ENCODE peak calls at places on chromosomes 6 and 20, in ten cellular contexts. Z is breast epithelium, I is H1, F is right lobe of liver, A is adrenal gland, E is IMR-90, B is tibial nerve, N is A549, T is uterus, O is ovary. J is an unnamed sample.

GRCh38 chr6:37630281-37630799 is 67.3 kb downstream of the MDGA1 start:
- DNase-seq in F (no peak), I (no peak), N (peak; percentile 87), A (peak; percentile 95), B (no peak), O (no peak), T (no peak), Z (no peak), E (peak; percentile 100), J (no peak)

GRCh38 chr20:35952480-35953410 is 1.6 kb downstream of the SCAND1 start:
- DNase-seq in Z (no peak), B (no peak), F (no peak), I (no peak), T (no peak), A (no peak), O (no peak), N (peak; percentile 35), E (peak; percentile 66), J (peak; percentile 11)

GRCh38 chr6:139623382-139623781 is 248.9 kb upstream of the CITED2 start:
- DNase-seq in I (no peak), F (no peak), O (no peak), T (no peak), B (no peak), E (no peak), N (no peak), Z (no peak), A (no peak), J (no peak)

GRCh38 chr6:87742106-87742505 is 40.1 kb upstream of the AKIRIN2 start:
- DNase-seq in E (no peak), Z (no peak), F (no peak), O (no peak), T (no peak), A (peak; percentile 26), B (no peak), N (no peak), I (no peak), J (no peak)

GRCh38 chr6:14354919-14355572 is 237.5 kb downstream of the CD83 start:
- DNase-seq in Z (no peak), A (peak; percentile 38), T (peak; percentile 46), I (no peak), E (peak; percentile 88), B (peak; percentile 20), N (peak; percentile 21), F (no peak), O (peak; percentile 57), J (peak; percentile 21)

GRCh38 chr20:54189630-54190029 is 15.8 kb upstream of the CYP24A1 start:
- DNase-seq in A (no peak), I (no peak), E (no peak), Z (no peak), O (no peak), F (no peak), T (no peak), B (no peak), N (no peak), J (no peak)

GRCh38 chr6:120405947-120406346 is 928.3 kb downstream of the TBC1D32 start:
- DNase-seq in O (no peak), B (no peak), N (peak; percentile 0), E (no peak), I (peak; percentile 15), Z (no peak), T (no peak), A (no peak), F (no peak), J (no peak)

GRCh38 chr6:11727995-11728961 is 50.3 kb downstream of the ADTRP start:
- DNase-seq in A (no peak), O (no peak), Z (no peak), F (no peak), T (no peak), B (no peak), N (no peak), E (no peak), I (no peak), J (no peak)

DNA sequence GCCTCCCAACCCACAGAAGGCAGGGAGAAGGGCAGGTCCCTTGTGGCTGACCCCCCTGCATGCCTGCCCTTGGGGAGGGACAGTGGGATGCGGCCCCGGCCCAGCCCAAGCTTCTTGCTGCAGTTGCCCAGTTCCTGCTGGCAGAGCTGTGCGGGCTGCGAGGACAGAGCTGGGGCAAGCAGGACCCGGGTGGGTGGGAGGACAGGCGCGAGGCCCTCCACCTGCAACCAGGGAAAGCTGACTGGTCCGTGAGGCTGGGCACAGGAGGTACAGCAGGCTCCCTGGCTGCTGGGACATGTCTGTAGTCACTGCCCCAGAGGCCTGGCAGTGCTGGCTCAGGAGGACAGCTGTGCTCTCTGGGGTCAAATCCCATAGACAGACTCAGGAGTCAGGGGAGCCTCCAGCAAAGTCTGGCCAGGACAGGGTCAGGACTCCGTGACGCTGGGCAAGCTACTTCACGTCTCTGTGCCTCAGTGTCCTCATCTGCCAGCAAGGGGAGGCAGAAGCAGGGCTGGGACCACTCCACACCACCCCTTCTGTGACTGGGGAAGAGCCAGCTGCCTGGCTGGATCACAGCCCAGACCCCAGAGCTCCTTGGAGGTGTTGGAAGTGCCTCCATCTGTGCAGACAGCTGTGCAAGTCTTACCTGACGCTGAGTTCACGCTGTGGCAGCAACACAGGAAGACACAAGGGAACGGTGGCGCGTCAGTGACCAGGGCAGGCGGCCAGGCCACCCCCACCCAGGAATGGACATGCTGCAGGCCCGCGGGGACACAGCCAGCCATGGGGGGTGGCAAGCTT is 13.0 kb downstream of the UCKL1 start:
- DNase-seq in T (no peak), Z (no peak), I (no peak), E (no peak), F (peak; percentile 56), A (peak; percentile 17), O (no peak), N (no peak), B (no peak), J (no peak)
- H3K27ac ChIP-seq in T (peak overlapping the region; percentile 45), Z (peak overlapping the region; percentile 81), I (no peak overlapping the region), E (no peak overlapping the region), F (no peak overlapping the region), A (no peak overlapping the region), O (no peak overlapping the region), N (no peak overlapping the region), B (no peak overlapping the region), J (peak overlapping the region; percentile 61)

DNA sequence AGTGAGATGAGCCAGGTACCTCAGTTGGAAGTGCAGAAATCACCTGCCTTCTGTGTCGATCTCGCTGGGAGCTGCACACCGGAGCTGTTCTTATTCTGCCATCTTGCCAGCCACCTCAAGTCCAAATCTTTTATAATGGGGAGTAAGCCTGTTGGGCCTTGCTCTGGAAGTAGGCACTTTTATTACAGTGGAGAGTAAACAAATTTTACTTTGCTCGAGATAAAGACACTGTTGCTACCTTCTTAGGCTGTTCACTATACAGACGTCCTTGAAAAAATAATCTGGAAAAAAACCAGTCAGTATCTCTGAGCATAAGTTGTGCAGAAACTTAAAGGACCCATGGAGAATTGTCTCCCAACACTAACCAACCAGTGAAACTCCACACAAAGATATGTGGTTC is 34.1 kb upstream of the COL9A1 start:
- DNase-seq in A (no peak), Z (no peak), B (no peak), T (no peak), F (no peak), O (no peak), E (no peak), I (no peak), N (no peak), J (no peak)
- TF ChIP-seq POLR2A in A (no peak), Z (no peak), B (no peak), T (no peak), F (no peak), O (no peak), E (no peak), I (no peak), N (no peak), J (no peak)

DNA sequence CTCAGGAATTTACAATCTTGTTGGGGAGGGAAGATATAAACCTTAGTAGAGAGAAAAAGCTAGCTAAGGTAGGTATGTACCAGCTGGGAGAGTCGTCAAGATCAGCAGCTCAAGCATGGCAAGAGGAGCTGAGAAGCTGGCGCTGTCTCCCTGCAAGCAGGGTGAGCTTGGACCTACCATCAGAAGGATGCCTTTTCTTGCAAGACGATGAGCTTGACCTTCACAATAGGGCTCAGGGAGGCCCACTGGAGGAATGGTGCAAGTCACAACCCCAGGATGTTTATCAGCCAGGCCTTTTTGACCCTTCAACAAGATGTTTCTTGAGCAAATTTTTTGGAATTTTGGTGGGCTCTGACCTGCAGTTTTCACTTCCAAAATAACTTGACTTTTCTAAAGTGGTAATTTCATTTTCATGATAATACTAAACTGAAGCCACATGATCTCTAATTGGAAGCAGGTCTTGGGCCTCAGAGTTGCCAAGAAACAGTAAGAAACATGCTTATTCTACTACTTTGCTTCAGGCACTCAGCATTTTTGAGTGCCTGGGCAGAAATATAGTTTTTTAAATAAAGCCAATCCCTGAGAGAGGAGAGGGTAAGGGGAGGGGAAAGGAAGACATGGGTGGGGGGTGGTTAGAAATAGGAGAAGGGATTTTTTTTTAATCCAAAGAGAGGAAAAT is 258.1 kb downstream of the CLIC5 start:
- DNase-seq in O (no peak), Z (no peak), N (no peak), A (no peak), I (no peak), B (no peak), F (no peak), T (no peak), E (no peak), J (no peak)
- H3K4me3 ChIP-seq in O (no peak overlapping the region), Z (no peak overlapping the region), N (no peak overlapping the region), A (no peak overlapping the region), I (no peak overlapping the region), B (no peak overlapping the region), F (no peak overlapping the region), T (no peak overlapping the region), E (no peak overlapping the region), J (no peak overlapping the region)

GRCh38 chr20:47391276-47392010 is 34.9 kb upstream of the ZMYND8 start:
- DNase-seq in F (no peak), I (no peak), T (no peak), Z (no peak), O (no peak), N (no peak), B (no peak), E (no peak), A (no peak), J (no peak)
- H3K27ac ChIP-seq in F (no peak overlapping the region), I (no peak overlapping the region), T (no peak overlapping the region), Z (no peak overlapping the region), O (no peak overlapping the region), N (peak overlapping the region; percentile 92), B (no peak overlapping the region), E (peak overlapping the region; percentile 77), A (no peak overlapping the region), J (no peak overlapping the region)

DNA sequence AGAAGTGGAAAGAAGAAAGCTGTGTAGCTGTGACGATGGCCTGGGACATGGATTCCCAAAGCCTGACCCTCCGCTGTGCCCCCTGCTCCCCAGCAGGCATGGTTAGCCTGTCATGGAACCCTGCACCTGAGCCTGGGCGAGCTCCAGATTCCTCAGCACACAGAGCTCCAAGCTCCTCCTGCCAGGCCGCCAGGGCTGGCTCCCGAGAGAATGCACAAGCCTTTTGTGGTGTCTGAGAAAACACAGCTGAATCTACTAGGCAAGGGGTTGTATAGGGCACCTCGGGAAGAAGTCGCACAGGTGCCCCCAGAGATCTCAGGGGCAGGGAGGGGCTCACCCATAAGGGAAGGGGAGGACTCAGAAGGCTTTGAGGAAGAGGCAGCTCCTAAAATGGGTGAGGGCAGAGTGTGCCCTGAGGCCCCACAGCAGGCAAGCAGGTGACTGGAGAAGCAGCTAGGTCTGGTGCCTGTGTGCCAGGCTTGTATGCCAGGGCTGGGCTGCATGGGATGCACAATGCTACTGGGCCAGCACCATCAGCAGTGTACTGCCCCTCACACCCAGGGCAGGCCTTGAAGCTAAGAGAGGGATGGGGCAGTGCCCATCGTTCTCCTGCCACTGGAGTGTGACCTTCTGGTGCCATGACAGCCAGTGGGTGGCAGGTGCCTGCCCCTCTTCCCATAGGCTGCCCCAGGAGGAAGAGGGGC is 64.3 kb upstream of the CD93 start:
- DNase-seq in I (no peak), T (no peak), F (peak; percentile 42), A (no peak), B (no peak), O (no peak), Z (no peak), N (no peak), E (no peak), J (no peak)
- TF ChIP-seq POLR2A in I (no peak), T (no peak), F (no peak), A (no peak), B (no peak), O (no peak), Z (no peak), N (no peak), E (no peak), J (no peak)

GRCh38 chr6:29975561-29975907 is 33.2 kb downstream of the HLA-A start:
- DNase-seq in F (no peak), I (no peak), A (no peak), O (no peak), E (no peak), Z (no peak), N (no peak), B (no peak), T (no peak), J (no peak)
- H3K4me3 ChIP-seq in F (no peak overlapping the region), I (peak overlapping the region; percentile 25), A (no peak overlapping the region), O (peak overlapping the region; percentile 43), E (no peak overlapping the region), Z (peak overlapping the region; percentile 57), N (no peak overlapping the region), B (peak overlapping the region; percentile 27), T (peak overlapping the region; percentile 53), J (peak overlapping the region; percentile 25)